ENCODE peak calls at places on chromosomes 1 and 21, in ten cellular contexts. P, D, B, A, J, W, Z, E, V and I are unnamed samples.

GRCh38 chr1:21292991-21293536 is 2.8 kb upstream of the ECE1 start:
- DNase-seq in V (no peak), A (no peak), J (no peak), P (no peak), Z (no peak), B (peak), W (peak), D (peak), E (no peak), I (no peak)

GRCh38 chr1:197811769-197812168 is 36.5 kb upstream of the DENND1B start:
- DNase-seq in A (no peak), Z (no peak), J (no peak), D (no peak), E (peak), B (no peak), W (no peak), V (no peak), P (no peak), I (peak)

GRCh38 chr1:116826818-116827606 is 72.8 kb downstream of the CD2 start:
- DNase-seq in A (peak), V (no peak), P (no peak), W (peak), E (peak), D (no peak), Z (no peak), B (no peak), J (peak), I (peak)

GRCh38 chr1:161131721-161132409 is 602 bp downstream of the DEDD start:
- DNase-seq in V (peak), Z (peak), P (no peak), J (no peak), A (peak), W (peak), E (no peak), D (no peak), B (no peak), I (peak)

GRCh38 chr1:162361349-162361748 is 15.3 kb downstream of the SPATA46 start:
- DNase-seq in W (no peak), A (no peak), V (no peak), J (no peak), B (no peak), Z (no peak), E (no peak), P (no peak), D (no peak), I (no peak)

GRCh38 chr21:31557421-31557955 is 102.0 kb upstream of the SOD1 start:
- DNase-seq in V (no peak), P (peak), E (no peak), Z (no peak), D (no peak), W (no peak), J (no peak), A (peak), B (no peak), I (no peak)

GRCh38 chr1:39214998-39215873 is 10.7 kb downstream of the MACF1 start:
- DNase-seq in B (peak), W (peak), E (no peak), J (no peak), V (no peak), A (no peak), D (no peak), Z (no peak), P (no peak), I (peak)

GRCh38 chr1:223423641-223424233 is 30.5 kb downstream of the CCDC185 start:
- DNase-seq in J (no peak), B (no peak), P (no peak), V (peak), A (peak), Z (no peak), D (no peak), E (no peak), W (no peak), I (no peak)

GRCh38 chr1:2412773-2413494 is 570 bp upstream of the PEX10 start:
- DNase-seq in W (peak), Z (no peak), V (no peak), D (no peak), A (no peak), E (peak), B (no peak), P (no peak), J (no peak), I (peak)

GRCh38 chr1:173954179-173954578 is 37.1 kb upstream of the SERPINC1 start:
- DNase-seq in B (no peak), A (no peak), J (no peak), D (no peak), W (no peak), V (peak), E (peak), P (no peak), Z (no peak), I (peak)

GRCh38 chr1:47592296-47592975 is 154.6 kb downstream of the FOXD2 start:
- DNase-seq in E (no peak), A (no peak), B (no peak), V (no peak), D (no peak), W (no peak), Z (no peak), P (no peak), J (no peak), I (no peak)

GRCh38 chr1:93080424-93080823 is 1.3 kb downstream of the MTF2 start:
- DNase-seq in W (peak), P (no peak), B (no peak), V (peak), Z (peak), J (no peak), D (no peak), A (peak), E (peak), I (peak)

GRCh38 chr1:236168716-236169429 is 26.5 kb downstream of the GPR137B start:
- DNase-seq in P (no peak), A (peak), E (peak), Z (no peak), J (peak), B (no peak), W (no peak), V (peak), D (no peak), I (peak)

GRCh38 chr1:30856260-30856790 is 52.2 kb downstream of the SDC3 start:
- DNase-seq in W (no peak), Z (no peak), J (no peak), P (peak), D (no peak), E (no peak), B (no peak), A (peak), V (peak), I (no peak)